ENCODE peak calls at places on chromosomes 4 and X, in eight cellular contexts. O is BJ, U is AG09309, G is NCI-H69, H is KBM-7, T is GM03348, C is head of caudate nucleus, N is upper lobe of right lung. W is an unnamed sample.

GRCh38 chr4:126992910-126993309 is 639.8 kb upstream of the INTU start:
- DNase-seq in O (no peak), U (no peak), G (no peak), H (no peak), T (no peak), C (no peak), N (no peak), W (no peak)

GRCh38 chr4:190020790-190021717 is 6.0 kb downstream of the FRG2 start:
- DNase-seq in O (no peak), U (no peak), G (no peak), H (peak; percentile 17), T (peak; percentile 83), C (no peak), N (peak; percentile 74), W (no peak)

GRCh38 chr4:112082954-112083586 is 62.2 kb upstream of the FAM241A start:
- DNase-seq in O (peak; percentile 50), U (no peak), G (peak; percentile 45), H (no peak), T (peak; percentile 64), C (no peak), N (no peak), W (peak; percentile 44)

GRCh38 chr4:170853422-170854021 is 763.8 kb upstream of the AADAT start:
- DNase-seq in O (no peak), U (no peak), G (peak; percentile 36), H (peak; percentile 71), T (peak; percentile 36), C (peak; percentile 30), N (peak; percentile 76), W (peak; percentile 44)

GRCh38 chr4:6109842-6110560 is 90.3 kb downstream of the JAKMIP1 start:
- DNase-seq in O (no peak), U (no peak), G (peak; percentile 81), H (no peak), T (no peak), C (no peak), N (no peak), W (no peak)

GRCh38 chr4:165612936-165613335 is 234.1 kb downstream of the CPE start:
- DNase-seq in O (no peak), U (no peak), G (peak; percentile 80), H (no peak), T (no peak), C (no peak), N (no peak), W (no peak)

GRCh38 chrX:19190902-19191301 is 68.6 kb upstream of the ADGRG2 start:
- DNase-seq in O (no peak), U (no peak), G (no peak), H (no peak), T (no peak), C (no peak), N (no peak), W (no peak)

GRCh38 chr4:182840108-182840507 is 77.1 kb downstream of the DCTD start:
- DNase-seq in O (no peak), U (no peak), G (no peak), H (no peak), T (no peak), C (no peak), N (no peak), W (no peak)

GRCh38 chr4:160835789-160836188 is 1328.0 kb downstream of the FSTL5 start:
- DNase-seq in O (no peak), U (no peak), G (peak; percentile 74), H (no peak), T (no peak), C (no peak), N (no peak), W (no peak)

GRCh38 chrX:140123446-140123845 is 158.1 kb upstream of the CXorf66 start:
- DNase-seq in O (no peak), U (no peak), G (no peak), H (no peak), T (no peak), C (no peak), N (no peak), W (no peak)

GRCh38 chrX:57595381-57595811 is 3.6 kb downstream of the ZXDB start:
- DNase-seq in O (peak; percentile 37), U (peak; percentile 44), G (no peak), H (no peak), T (peak; percentile 31), C (no peak), N (no peak), W (no peak)

GRCh38 chr4:156347412-156348075 is 393.9 kb upstream of the CTSO start:
- DNase-seq in O (peak; percentile 6), U (no peak), G (no peak), H (no peak), T (no peak), C (no peak), N (no peak), W (no peak)

GRCh38 chr4:182144621-182145359 is 98.4 kb upstream of the TENM3 start:
- DNase-seq in O (no peak), U (no peak), G (peak; percentile 84), H (no peak), T (peak; percentile 76), C (peak; percentile 23), N (no peak), W (no peak)

GRCh38 chr4:1970926-1971325 is 37.8 kb downstream of the NELFA start:
- DNase-seq in O (no peak), U (no peak), G (no peak), H (no peak), T (no peak), C (no peak), N (no peak), W (no peak)

GRCh38 chrX:149370097-149370496 is 135.0 kb downstream of the IDS start:
- DNase-seq in O (peak; percentile 52), U (peak; percentile 50), G (no peak), H (no peak), T (no peak), C (no peak), N (no peak), W (no peak)

GRCh38 chr4:26150948-26151347 is 169.9 kb upstream of the RBPJ start:
- DNase-seq in O (no peak), U (no peak), G (no peak), H (peak; percentile 39), T (peak; percentile 39), C (no peak), N (no peak), W (no peak)

GRCh38 chrX:121093011-121093410 is 45.6 kb downstream of the GLUD2 start:
- DNase-seq in O (no peak), U (no peak), G (no peak), H (no peak), T (no peak), C (no peak), N (no peak), W (no peak)

GRCh38 chr4:147546341-147546740 is 65.4 kb downstream of the EDNRA start:
- DNase-seq in O (peak; percentile 80), U (peak; percentile 71), G (no peak), H (no peak), T (peak; percentile 41), C (no peak), N (no peak), W (no peak)

GRCh38 chr4:120694973-120695372 is 227.6 kb downstream of the PRDM5 start:
- DNase-seq in O (no peak), U (no peak), G (peak; percentile 11), H (no peak), T (no peak), C (no peak), N (no peak), W (peak; percentile 40)

GRCh38 chr4:38753021-38753806 is 29.6 kb downstream of the TLR10 start:
- DNase-seq in O (peak; percentile 99), U (peak; percentile 96), G (peak; percentile 56), H (peak; percentile 77), T (peak; percentile 93), C (peak; percentile 25), N (peak; percentile 67), W (peak; percentile 78)

GRCh38 chr4:4248885-4249203 is 821 bp upstream of the TMEM128 start:
- DNase-seq in O (no peak), U (no peak), G (peak; percentile 15), H (no peak), T (no peak), C (no peak), N (no peak), W (no peak)

GRCh38 chr4:175651701-175652100 is 160.4 kb downstream of the GPM6A start:
- DNase-seq in O (no peak), U (no peak), G (no peak), H (no peak), T (no peak), C (no peak), N (no peak), W (no peak)

GRCh38 chr4:57131849-57132745 is 21.9 kb upstream of the IGFBP7 start:
- DNase-seq in O (no peak), U (no peak), G (peak; percentile 69), H (no peak), T (no peak), C (no peak), N (no peak), W (peak; percentile 47)

GRCh38 chrX:39550795-39551361 is 546.9 kb downstream of the BCOR start:
- DNase-seq in O (no peak), U (no peak), G (peak; percentile 55), H (no peak), T (peak; percentile 31), C (no peak), N (no peak), W (no peak)

GRCh38 chrX:48538641-48539344 is 721 bp upstream of the TBC1D25 start:
- DNase-seq in O (no peak), U (no peak), G (no peak), H (no peak), T (no peak), C (no peak), N (no peak), W (no peak)

W was measured in mucosa of gallbladder.